ENCODE peak calls at places on chromosomes 13 and 19, in six cellular contexts. E is HCT116, T is cardiac fibroblast, H is lower leg skin, Q is tibial nerve, V is dorsolateral prefrontal cortex. R is an unnamed sample.

GRCh38 chr13:46492946-46493345 is 60.0 kb upstream of the LRCH1 start:
- DNase-seq in H (no peak), V (no peak), Q (peak; percentile 50), E (peak; percentile 32), T (peak; percentile 74), R (peak; percentile 71)

GRCh38 chr19:34556500-34556899 is 74.9 kb downstream of the WTIP start:
- DNase-seq in Q (peak; percentile 12), V (no peak), T (peak; percentile 54), E (peak; percentile 10), H (no peak), R (peak; percentile 9)

GRCh38 chr19:29610574-29611271 is 4.6 kb downstream of the POP4 start:
- DNase-seq in E (peak; percentile 43), T (peak; percentile 90), H (peak; percentile 79), V (peak; percentile 84), Q (peak; percentile 89), R (peak; percentile 92)

GRCh38 chr19:44051654-44052402 is at the start of gene ZNF223:
- DNase-seq in H (peak; percentile 96), V (peak; percentile 97), E (no peak), T (peak; percentile 95), Q (peak; percentile 92), R (peak; percentile 94)

GRCh38 chr13:60275208-60275607 is 111.5 kb upstream of the DIAPH3 start:
- DNase-seq in E (no peak), T (no peak), Q (no peak), V (no peak), H (no peak), R (no peak)

GRCh38 chr13:20828540-20829364 is 55.0 kb upstream of the EEF1AKMT1 start:
- DNase-seq in Q (peak; percentile 70), V (no peak), E (peak; percentile 26), H (no peak), T (peak; percentile 75), R (peak; percentile 74)

GRCh38 chr13:89783221-89783755 is 1564.2 kb upstream of the MIR17HG start:
- DNase-seq in V (no peak), H (no peak), E (no peak), Q (no peak), T (no peak), R (no peak)

GRCh38 chr19:6723108-6723618 is 2.7 kb upstream of the C3 start:
- DNase-seq in E (no peak), Q (peak; percentile 71), T (peak; percentile 85), V (no peak), H (peak; percentile 51), R (peak; percentile 61)

GRCh38 chr13:50914301-50914700 is 4.7 kb downstream of the RNASEH2B start:
- DNase-seq in T (no peak), V (no peak), H (no peak), Q (no peak), E (no peak), R (peak; percentile 34)

GRCh38 chr13:74325106-74325505 is 190.9 kb upstream of the KLF12 start:
- DNase-seq in Q (peak; percentile 9), T (peak; percentile 83), V (no peak), E (no peak), H (no peak), R (peak; percentile 92)

GRCh38 chr19:30320916-30321315 is 51.3 kb upstream of the ZNF536 start:
- DNase-seq in Q (no peak), T (no peak), E (no peak), H (no peak), V (peak; percentile 11), R (no peak)

GRCh38 chr13:42401376-42401775 is 129.4 kb downstream of the AKAP11 start:
- DNase-seq in Q (no peak), E (no peak), H (no peak), T (no peak), V (no peak), R (no peak)

GRCh38 chr13:77533875-77534788 is 1.4 kb upstream of the SCEL start:
- DNase-seq in Q (no peak), E (no peak), V (no peak), H (no peak), T (no peak), R (no peak)

GRCh38 chr13:113665582-113666323 is 1.3 kb upstream of the GRK1 start:
- DNase-seq in T (no peak), V (peak; percentile 18), H (no peak), E (no peak), Q (no peak), R (no peak)

GRCh38 chr19:3547301-3547731 is 8.3 kb downstream of the TEKTIP1 start:
- DNase-seq in Q (no peak), H (no peak), E (no peak), V (no peak), T (no peak), R (no peak)

GRCh38 chr13:45207319-45207718 is 6.5 kb upstream of the KCTD4 start:
- DNase-seq in V (no peak), H (no peak), T (no peak), E (no peak), Q (no peak), R (peak; percentile 53)

GRCh38 chr13:36453518-36453917 is 21.2 kb downstream of the CCNA1 start:
- DNase-seq in H (no peak), E (no peak), V (no peak), T (no peak), Q (no peak), R (peak; percentile 59)

GRCh38 chr19:37905936-37906867 is at the start of gene WDR87:
- DNase-seq in H (peak; percentile 17), V (peak; percentile 37), T (peak; percentile 16), E (no peak), Q (no peak), R (peak; percentile 37)

GRCh38 chr13:37026778-37027177 is 26.2 kb downstream of the EXOSC8 start:
- DNase-seq in H (no peak), V (no peak), E (no peak), T (no peak), Q (no peak), R (no peak)

GRCh38 chr13:96851856-96852255 is 142.4 kb downstream of the OXGR1 start:
- DNase-seq in T (no peak), V (no peak), H (no peak), E (no peak), Q (no peak), R (no peak)

GRCh38 chr19:33332248-33332647 is 29.9 kb upstream of the CEBPA start:
- DNase-seq in E (no peak), Q (peak; percentile 19), H (no peak), V (no peak), T (no peak), R (no peak)

GRCh38 chr13:70249332-70250064 is 141.2 kb upstream of the KLHL1 start:
- DNase-seq in E (peak; percentile 28), T (peak; percentile 8), Q (no peak), H (no peak), V (no peak), R (peak; percentile 78)

GRCh38 chr19:42290523-42291436 is 11.2 kb upstream of the PRR19 start:
- DNase-seq in Q (no peak), T (no peak), E (no peak), H (no peak), V (no peak), R (no peak)

GRCh38 chr19:49436381-49437017 is 4.8 kb downstream of the SLC17A7 start:
- DNase-seq in H (no peak), V (no peak), E (no peak), Q (no peak), T (no peak), R (no peak)

GRCh38 chr19:18794692-18795091 is 3.6 kb upstream of the COMP start:
- DNase-seq in V (no peak), E (no peak), Q (no peak), H (no peak), T (no peak), R (no peak)

GRCh38 chr19:3266792-3267469 is 42.5 kb downstream of the CELF5 start:
- DNase-seq in Q (no peak), T (no peak), E (no peak), H (no peak), V (peak; percentile 62), R (peak; percentile 7)

GRCh38 chr13:35198821-35199220 is 256.8 kb downstream of the NBEA start:
- DNase-seq in V (no peak), H (no peak), T (no peak), Q (no peak), E (no peak), R (no peak)

GRCh38 chr19:17490411-17490810 is 20.1 kb downstream of the SLC27A1 start:
- DNase-seq in H (no peak), T (no peak), V (no peak), Q (no peak), E (no peak), R (no peak)

GRCh38 chr13:110949628-110950027 is 34.8 kb upstream of the ANKRD10 start:
- DNase-seq in V (no peak), E (no peak), T (no peak), H (no peak), Q (no peak), R (no peak)

GRCh38 chr19:46744005-46744691 is 1.7 kb upstream of the FKRP start:
- DNase-seq in E (no peak), H (no peak), V (no peak), Q (no peak), T (no peak), R (no peak)
- TF ChIP-seq CTCF in E (no peak), H (no peak), V (no peak), Q (no peak), T (no peak), R (no peak)

GRCh38 chr13:105059786-105060185 is 1475.7 kb downstream of the EFNB2 start:
- DNase-seq in Q (no peak), E (no peak), V (no peak), H (no peak), T (no peak), R (no peak)
- H3K4me3 ChIP-seq in Q (no peak overlapping the region), E (no peak overlapping the region), V (no peak overlapping the region), H (no peak overlapping the region), T (no peak overlapping the region), R (no peak overlapping the region)

GRCh38 chr19:51926784-51927741 is at the start of gene ZNF613:
- DNase-seq in H (peak; percentile 86), Q (peak; percentile 83), E (peak; percentile 94), T (peak; percentile 97), V (peak; percentile 91), R (peak; percentile 98)
- TF ChIP-seq CTCF in H (no peak), Q (no peak), E (peak; percentile 34), T (peak; percentile 4), V (peak; percentile 17), R (peak; percentile 39)

GRCh38 chr19:15187026-15188007 is 13.5 kb downstream of the NOTCH3 start:
- DNase-seq in E (no peak), V (no peak), T (no peak), Q (no peak), H (no peak), R (no peak)
- H3K4me3 ChIP-seq in E (no peak overlapping the region), V (no peak overlapping the region), T (no peak overlapping the region), Q (no peak overlapping the region), H (no peak overlapping the region), R (no peak overlapping the region)

GRCh38 chr13:54841682-54842081 is 1813.1 kb downstream of the OLFM4 start:
- DNase-seq in Q (no peak), V (no peak), T (no peak), H (no peak), E (no peak), R (no peak)
- TF ChIP-seq CTCF in Q (no peak), V (no peak), T (no peak), H (no peak), E (no peak), R (no peak)

R was measured in choroid plexus epithelial cell.